ENCODE peak calls at places on chromosomes 6 and 20, in seven cellular contexts. W, Y, U, S, K, T and M are unnamed samples.

GRCh38 chr20:4916991-4917881 is 84.1 kb downstream of the SLC23A2 start:
- DNase-seq in W (peak), Y (peak), U (no peak), S (peak), K (no peak), T (no peak), M (no peak)

GRCh38 chr6:162264581-162264980 is 463.0 kb downstream of the PRKN start:
- DNase-seq in W (no peak), Y (no peak), U (no peak), S (no peak), K (no peak), T (no peak), M (no peak)

GRCh38 chr20:44830523-44830922 is 20.2 kb upstream of the RIMS4 start:
- DNase-seq in W (no peak), Y (no peak), U (no peak), S (no peak), K (no peak), T (no peak), M (no peak)

GRCh38 chr6:79413562-79414002 is 123.6 kb downstream of the LCA5 start:
- DNase-seq in W (peak), Y (peak), U (peak), S (no peak), K (peak), T (no peak), M (peak)

GRCh38 chr6:116392158-116393032 is 21.6 kb downstream of the DSE start:
- DNase-seq in W (peak), Y (peak), U (no peak), S (no peak), K (peak), T (no peak), M (peak)

GRCh38 chr6:32291549-32291948 is 67.7 kb upstream of the NOTCH4 start:
- DNase-seq in W (no peak), Y (no peak), U (no peak), S (no peak), K (no peak), T (no peak), M (no peak)

GRCh38 chr6:69097948-69098347 is 462.9 kb downstream of the ADGRB3 start:
- DNase-seq in W (no peak), Y (no peak), U (no peak), S (no peak), K (no peak), T (no peak), M (no peak)

GRCh38 chr20:11053310-11053709 is 379.5 kb upstream of the JAG1 start:
- DNase-seq in W (no peak), Y (no peak), U (no peak), S (no peak), K (no peak), T (no peak), M (no peak)

GRCh38 chr6:105112577-105112976 is 67.2 kb downstream of the POPDC3 start:
- DNase-seq in W (no peak), Y (peak), U (no peak), S (no peak), K (peak), T (no peak), M (no peak)

GRCh38 chr6:53172468-53172803 is 23.8 kb upstream of the GCM1 start:
- DNase-seq in W (no peak), Y (no peak), U (no peak), S (no peak), K (no peak), T (no peak), M (no peak)

GRCh38 chr20:18638768-18639167 is 50.9 kb downstream of the DTD1 start:
- DNase-seq in W (no peak), Y (no peak), U (no peak), S (no peak), K (peak), T (no peak), M (no peak)

GRCh38 chr20:60977896-60978295 is 274.2 kb upstream of the CDH4 start:
- DNase-seq in W (no peak), Y (no peak), U (no peak), S (no peak), K (no peak), T (no peak), M (no peak)

GRCh38 chr6:21749754-21750153 is 156.2 kb downstream of the SOX4 start:
- DNase-seq in W (no peak), Y (no peak), U (no peak), S (no peak), K (no peak), T (no peak), M (peak)

GRCh38 chr20:54063998-54064676 is 6.3 kb downstream of the BCAS1 start:
- DNase-seq in W (no peak), Y (no peak), U (no peak), S (no peak), K (no peak), T (no peak), M (no peak)

GRCh38 chr6:46513533-46513932 is 22.3 kb upstream of the RCAN2 start:
- DNase-seq in W (no peak), Y (no peak), U (no peak), S (no peak), K (no peak), T (no peak), M (no peak)

GRCh38 chr20:58212636-58213035 is 15.8 kb downstream of the ANKRD60 start:
- DNase-seq in W (no peak), Y (no peak), U (no peak), S (no peak), K (no peak), T (no peak), M (no peak)

GRCh38 chr6:157641837-157642236 is 181.2 kb upstream of the SNX9 start:
- DNase-seq in W (no peak), Y (no peak), U (no peak), S (no peak), K (no peak), T (no peak), M (no peak)

GRCh38 chr6:129331450-129332138 is 378.4 kb downstream of the ARHGAP18 start:
- DNase-seq in W (peak), Y (peak), U (peak), S (no peak), K (peak), T (no peak), M (peak)

GRCh38 chr6:134619789-134620188 is 301.9 kb upstream of the SGK1 start:
- DNase-seq in W (peak), Y (peak), U (peak), S (no peak), K (peak), T (no peak), M (peak)

GRCh38 chr20:41733151-41733550 is 115.0 kb upstream of the CHD6 start:
- DNase-seq in W (peak), Y (no peak), U (no peak), S (no peak), K (peak), T (no peak), M (no peak)

GRCh38 chr6:75428204-75428603 is 65.4 kb downstream of the FILIP1 start:
- DNase-seq in W (no peak), Y (no peak), U (no peak), S (no peak), K (no peak), T (no peak), M (no peak)

GRCh38 chr6:75429304-75429703 is 64.3 kb downstream of the FILIP1 start:
- DNase-seq in W (no peak), Y (no peak), U (no peak), S (no peak), K (no peak), T (no peak), M (no peak)

GRCh38 chr6:75430631-75431345 is 62.8 kb downstream of the FILIP1 start:
- DNase-seq in W (no peak), Y (peak), U (peak), S (no peak), K (no peak), T (no peak), M (no peak)

GRCh38 chr6:75427342-75427741 is 66.3 kb downstream of the FILIP1 start:
- DNase-seq in W (no peak), Y (no peak), U (no peak), S (no peak), K (no peak), T (no peak), M (no peak)

GRCh38 chr6:75431379-75431778 is 62.2 kb downstream of the FILIP1 start:
- DNase-seq in W (no peak), Y (peak), U (peak), S (peak), K (peak), T (peak), M (no peak)
- H3K4me3 ChIP-seq in W (no peak), Y (no peak), U (no peak), S (no peak), K (no peak), T (no peak), M (no peak)

GRCh38 chr6:165441176-165441575 is 131.8 kb upstream of the C6orf118 start:
- DNase-seq in W (no peak), Y (no peak), U (no peak), S (no peak), K (no peak), T (no peak), M (no peak)

GRCh38 chr6:165443462-165443861 is 134.1 kb upstream of the C6orf118 start:
- DNase-seq in W (no peak), Y (no peak), U (no peak), S (no peak), K (no peak), T (no peak), M (no peak)

GRCh38 chr6:165439928-165440554 is 130.6 kb upstream of the C6orf118 start:
- DNase-seq in W (peak), Y (peak), U (peak), S (peak), K (peak), T (no peak), M (peak)
- TF ChIP-seq CTCF in W (peak), Y (peak), U (peak), S (peak), K (peak), T (peak), M (peak)

GRCh38 chr20:33600414-33600813 is 61.7 kb upstream of the C20orf144 start:
- DNase-seq in W (no peak), Y (no peak), U (no peak), S (no peak), K (no peak), T (no peak), M (no peak)

GRCh38 chr20:33601016-33601415 is 61.1 kb upstream of the C20orf144 start:
- DNase-seq in W (no peak), Y (no peak), U (no peak), S (no peak), K (no peak), T (no peak), M (no peak)

GRCh38 chr20:33602826-33603590 is 59.1 kb upstream of the C20orf144 start:
- DNase-seq in W (no peak), Y (no peak), U (no peak), S (no peak), K (peak), T (no peak), M (peak)

GRCh38 chr20:33604084-33604990 is 57.8 kb upstream of the C20orf144 start:
- DNase-seq in W (no peak), Y (no peak), U (peak), S (no peak), K (peak), T (no peak), M (no peak)

GRCh38 chr20:33601861-33602260 is 60.3 kb upstream of the C20orf144 start:
- DNase-seq in W (no peak), Y (no peak), U (no peak), S (no peak), K (no peak), T (no peak), M (no peak)
- H3K4me3 ChIP-seq in W (no peak), Y (no peak), U (no peak), S (no peak), K (no peak), T (no peak), M (no peak)

GRCh38 chr6:6685249-6685667 is 96.7 kb downstream of the LY86 start:
- DNase-seq in W (peak), Y (no peak), U (no peak), S (no peak), K (peak), T (no peak), M (peak)

GRCh38 chr6:6686176-6686575 is 97.7 kb downstream of the LY86 start:
- DNase-seq in W (no peak), Y (no peak), U (no peak), S (no peak), K (no peak), T (no peak), M (no peak)

GRCh38 chr6:6684365-6684833 is 95.9 kb downstream of the LY86 start:
- DNase-seq in W (no peak), Y (no peak), U (no peak), S (no peak), K (no peak), T (no peak), M (no peak)

GRCh38 chr6:6682225-6682624 is 93.7 kb downstream of the LY86 start:
- DNase-seq in W (no peak), Y (no peak), U (no peak), S (no peak), K (no peak), T (no peak), M (no peak)

GRCh38 chr6:6683964-6684363 is 95.4 kb downstream of the LY86 start:
- DNase-seq in W (no peak), Y (no peak), U (no peak), S (no peak), K (no peak), T (no peak), M (no peak)
- TF ChIP-seq CTCF in W (no peak), Y (no peak), U (no peak), S (no peak), K (no peak), T (no peak), M (no peak)

GRCh38 chr6:100173211-100173610 is 179.2 kb upstream of the MCHR2 start:
- DNase-seq in W (no peak), Y (no peak), U (no peak), S (no peak), K (peak), T (no peak), M (no peak)

GRCh38 chr6:100175814-100176275 is 181.8 kb upstream of the MCHR2 start:
- DNase-seq in W (peak), Y (peak), U (peak), S (peak), K (peak), T (no peak), M (peak)

GRCh38 chr6:100176951-100177710 is 183.1 kb upstream of the MCHR2 start:
- DNase-seq in W (no peak), Y (no peak), U (no peak), S (no peak), K (peak), T (no peak), M (no peak)

GRCh38 chr6:100177956-100178355 is 183.9 kb upstream of the MCHR2 start:
- DNase-seq in W (peak), Y (peak), U (peak), S (no peak), K (peak), T (no peak), M (no peak)

DNA sequence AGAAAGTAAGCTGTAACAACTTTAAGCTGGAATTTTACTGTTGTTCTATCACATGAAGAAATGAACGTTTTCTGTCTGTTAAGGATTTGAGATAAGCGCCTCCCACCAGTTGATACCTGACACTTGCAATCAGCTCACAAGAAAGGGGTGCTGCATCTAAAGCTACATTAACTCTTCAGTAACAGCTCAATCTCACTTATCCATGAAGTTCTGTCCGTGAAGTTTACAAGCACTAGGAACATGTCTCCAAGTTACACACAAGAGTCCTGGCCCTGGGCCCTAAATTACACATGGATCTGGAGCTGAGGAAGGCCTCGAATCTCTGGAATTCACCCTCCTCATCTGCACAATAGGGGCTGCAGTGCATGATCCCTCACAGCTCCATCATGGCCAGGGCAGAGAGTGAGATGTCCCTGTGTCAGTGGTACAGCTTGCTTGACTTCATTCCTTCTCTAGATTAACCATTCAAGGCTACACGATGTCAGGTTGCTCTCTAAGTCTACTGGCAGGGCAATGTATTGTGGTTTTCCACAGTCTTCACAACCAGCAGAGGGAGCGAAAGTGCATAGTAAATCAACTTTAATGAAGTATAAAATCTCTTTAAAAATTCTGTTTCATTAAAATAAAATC is 182.4 kb upstream of the MCHR2 start:
- DNase-seq in W (peak), Y (peak), U (peak), S (peak), K (peak), T (no peak), M (peak)
- H3K4me3 ChIP-seq in W (no peak), Y (no peak), U (no peak), S (no peak), K (no peak), T (no peak), M (no peak)

GRCh38 chr6:27157461-27158315 is 89.8 kb upstream of the PRSS16 start:
- DNase-seq in W (peak), Y (peak), U (peak), S (peak), K (peak), T (peak), M (peak)
- TF ChIP-seq CTCF in W (peak), Y (peak), U (peak), S (peak), K (peak), T (peak), M (peak)

DNA sequence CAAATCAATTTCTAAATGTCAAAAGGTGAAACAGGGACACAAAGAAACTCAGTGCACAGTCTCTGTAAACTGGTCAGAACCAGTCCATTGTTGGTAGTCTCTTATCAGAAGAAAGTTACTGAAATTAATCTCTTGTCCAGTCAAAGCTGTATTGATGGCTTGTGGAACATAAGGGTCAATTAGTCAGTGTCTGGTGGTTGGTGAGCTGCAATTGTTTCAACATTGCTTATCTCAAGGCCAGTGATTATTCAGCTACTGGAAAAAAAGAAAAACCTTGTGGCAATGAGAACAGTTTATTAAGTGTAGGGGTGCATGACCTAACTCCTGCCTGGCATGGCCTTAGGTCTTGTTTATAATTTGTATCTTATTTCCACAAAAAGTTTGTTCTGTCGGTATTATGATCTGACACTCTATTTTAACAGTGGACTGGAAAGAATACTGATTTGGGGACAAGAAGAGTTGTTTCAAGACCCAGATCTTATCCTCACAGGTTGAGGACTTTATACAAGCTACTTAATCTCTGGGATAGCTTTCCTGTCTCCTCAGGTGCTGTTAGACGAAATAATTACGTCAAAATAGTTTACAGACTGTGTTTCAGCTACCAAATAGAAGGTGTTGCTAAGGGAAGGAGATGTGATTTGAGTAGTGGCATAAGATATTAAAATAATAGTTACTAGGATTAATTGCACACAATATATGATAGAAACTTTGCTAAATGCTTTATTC is 520.0 kb upstream of the IRAK1BP1 start:
- DNase-seq in W (no peak), Y (no peak), U (no peak), S (no peak), K (no peak), T (no peak), M (no peak)
- H3K4me3 ChIP-seq in W (no peak), Y (no peak), U (no peak), S (no peak), K (no peak), T (no peak), M (no peak)

GRCh38 chr6:103854059-103854458 is 1005.7 kb downstream of the HACE1 start:
- DNase-seq in W (no peak), Y (no peak), U (no peak), S (no peak), K (no peak), T (no peak), M (no peak)
- TF ChIP-seq CTCF in W (no peak), Y (no peak), U (no peak), S (no peak), K (no peak), T (no peak), M (no peak)